ENCODE peak calls at places on chromosomes 6 and 20, in eight cellular contexts. One of them, this sample, is unnamed.

GRCh38 chr20:22797103-22797502 is 212.7 kb upstream of the FOXA2 start:
- DNase-seq in fibroblast of mammary gland: no peak
- DNase-seq in SK-N-SH: no peak
- DNase-seq in kidney glomerular epithelial cell: peak
- DNase-seq in choroid plexus epithelial cell: no peak
- DNase-seq in ecto neural progenitor cell: no peak
- DNase-seq in T-helper 2 cell: no peak
- DNase-seq in globus pallidus: no peak
- DNase-seq in this sample: no peak

GRCh38 chr6:132464538-132465256 is 48.2 kb downstream of the STX7 start:
- DNase-seq in choroid plexus epithelial cell: peak
- DNase-seq in T-helper 2 cell: no peak
- DNase-seq in ecto neural progenitor cell: no peak
- DNase-seq in globus pallidus: no peak
- DNase-seq in SK-N-SH: no peak
- DNase-seq in fibroblast of mammary gland: no peak
- DNase-seq in kidney glomerular epithelial cell: peak
- DNase-seq in this sample: no peak

GRCh38 chr6:35486005-35486925 is 10.6 kb downstream of the TEAD3 start:
- DNase-seq in globus pallidus: no peak
- DNase-seq in kidney glomerular epithelial cell: peak
- DNase-seq in SK-N-SH: peak
- DNase-seq in T-helper 2 cell: no peak
- DNase-seq in fibroblast of mammary gland: no peak
- DNase-seq in choroid plexus epithelial cell: no peak
- DNase-seq in ecto neural progenitor cell: peak
- DNase-seq in this sample: no peak

GRCh38 chr6:12356431-12356830 is 66.3 kb downstream of the EDN1 start:
- DNase-seq in globus pallidus: no peak
- DNase-seq in SK-N-SH: no peak
- DNase-seq in ecto neural progenitor cell: no peak
- DNase-seq in T-helper 2 cell: no peak
- DNase-seq in kidney glomerular epithelial cell: no peak
- DNase-seq in choroid plexus epithelial cell: no peak
- DNase-seq in fibroblast of mammary gland: no peak
- DNase-seq in this sample: no peak

GRCh38 chr20:46172455-46172854 is 54.3 kb downstream of the CD40 start:
- DNase-seq in ecto neural progenitor cell: no peak
- DNase-seq in SK-N-SH: no peak
- DNase-seq in T-helper 2 cell: no peak
- DNase-seq in choroid plexus epithelial cell: no peak
- DNase-seq in kidney glomerular epithelial cell: no peak
- DNase-seq in fibroblast of mammary gland: no peak
- DNase-seq in globus pallidus: no peak
- DNase-seq in this sample: no peak

GRCh38 chr6:25499851-25500250 is 152.2 kb upstream of the SCGN start:
- DNase-seq in ecto neural progenitor cell: no peak
- DNase-seq in kidney glomerular epithelial cell: peak
- DNase-seq in fibroblast of mammary gland: no peak
- DNase-seq in choroid plexus epithelial cell: peak
- DNase-seq in T-helper 2 cell: no peak
- DNase-seq in SK-N-SH: no peak
- DNase-seq in globus pallidus: no peak
- DNase-seq in this sample: no peak

GRCh38 chr20:4471221-4471620 is 250.5 kb upstream of the PRND start:
- DNase-seq in ecto neural progenitor cell: no peak
- DNase-seq in SK-N-SH: no peak
- DNase-seq in choroid plexus epithelial cell: no peak
- DNase-seq in kidney glomerular epithelial cell: no peak
- DNase-seq in T-helper 2 cell: no peak
- DNase-seq in fibroblast of mammary gland: peak
- DNase-seq in globus pallidus: no peak
- DNase-seq in this sample: no peak

GRCh38 chr6:16239798-16240123 is 1.4 kb downstream of the GMPR start:
- DNase-seq in kidney glomerular epithelial cell: no peak
- DNase-seq in SK-N-SH: no peak
- DNase-seq in T-helper 2 cell: no peak
- DNase-seq in ecto neural progenitor cell: no peak
- DNase-seq in globus pallidus: no peak
- DNase-seq in fibroblast of mammary gland: peak
- DNase-seq in choroid plexus epithelial cell: no peak
- DNase-seq in this sample: no peak

GRCh38 chr6:108078191-108078590 is 3.6 kb upstream of the OSTM1 start:
- DNase-seq in kidney glomerular epithelial cell: no peak
- DNase-seq in T-helper 2 cell: no peak
- DNase-seq in SK-N-SH: no peak
- DNase-seq in ecto neural progenitor cell: no peak
- DNase-seq in choroid plexus epithelial cell: peak
- DNase-seq in fibroblast of mammary gland: no peak
- DNase-seq in globus pallidus: no peak
- DNase-seq in this sample: no peak

GRCh38 chr20:23349338-23350006 is 1.1 kb upstream of the NXT1 start:
- DNase-seq in choroid plexus epithelial cell: no peak
- DNase-seq in fibroblast of mammary gland: peak
- DNase-seq in ecto neural progenitor cell: no peak
- DNase-seq in kidney glomerular epithelial cell: no peak
- DNase-seq in SK-N-SH: peak
- DNase-seq in T-helper 2 cell: no peak
- DNase-seq in globus pallidus: no peak
- DNase-seq in this sample: no peak

GRCh38 chr6:70108230-70108629 is 194.7 kb downstream of the COL9A1 start:
- DNase-seq in ecto neural progenitor cell: no peak
- DNase-seq in T-helper 2 cell: peak
- DNase-seq in SK-N-SH: peak
- DNase-seq in fibroblast of mammary gland: peak
- DNase-seq in kidney glomerular epithelial cell: peak
- DNase-seq in globus pallidus: peak
- DNase-seq in choroid plexus epithelial cell: peak
- DNase-seq in this sample: no peak

GRCh38 chr6:151178373-151178772 is 61.4 kb upstream of the AKAP12 start:
- DNase-seq in kidney glomerular epithelial cell: no peak
- DNase-seq in T-helper 2 cell: no peak
- DNase-seq in ecto neural progenitor cell: no peak
- DNase-seq in globus pallidus: no peak
- DNase-seq in fibroblast of mammary gland: no peak
- DNase-seq in choroid plexus epithelial cell: no peak
- DNase-seq in SK-N-SH: no peak
- DNase-seq in this sample: no peak

GRCh38 chr20:57507477-57507876 is 17.5 kb downstream of the CTCFL start:
- DNase-seq in globus pallidus: no peak
- DNase-seq in ecto neural progenitor cell: no peak
- DNase-seq in fibroblast of mammary gland: peak
- DNase-seq in T-helper 2 cell: no peak
- DNase-seq in SK-N-SH: no peak
- DNase-seq in choroid plexus epithelial cell: peak
- DNase-seq in kidney glomerular epithelial cell: no peak
- DNase-seq in this sample: no peak

GRCh38 chr6:35468181-35468979 is at the start of gene RPL10A:
- DNase-seq in SK-N-SH: peak
- DNase-seq in fibroblast of mammary gland: peak
- DNase-seq in globus pallidus: peak
- DNase-seq in T-helper 2 cell: peak
- DNase-seq in kidney glomerular epithelial cell: peak
- DNase-seq in ecto neural progenitor cell: peak
- DNase-seq in choroid plexus epithelial cell: peak
- DNase-seq in this sample: peak

GRCh38 chr6:30194797-30195690 is 18.2 kb downstream of the TRIM26 start:
- DNase-seq in choroid plexus epithelial cell: peak
- DNase-seq in fibroblast of mammary gland: peak
- DNase-seq in SK-N-SH: no peak
- DNase-seq in ecto neural progenitor cell: peak
- DNase-seq in T-helper 2 cell: no peak
- DNase-seq in globus pallidus: no peak
- DNase-seq in kidney glomerular epithelial cell: no peak
- DNase-seq in this sample: no peak

GRCh38 chr6:134253681-134254080 is 64.2 kb downstream of the SGK1 start:
- DNase-seq in fibroblast of mammary gland: peak
- DNase-seq in ecto neural progenitor cell: no peak
- DNase-seq in T-helper 2 cell: no peak
- DNase-seq in kidney glomerular epithelial cell: peak
- DNase-seq in globus pallidus: peak
- DNase-seq in SK-N-SH: peak
- DNase-seq in choroid plexus epithelial cell: peak
- DNase-seq in this sample: no peak

GRCh38 chr20:62168061-62168460 is 14.8 kb upstream of the MTG2 start:
- DNase-seq in fibroblast of mammary gland: no peak
- DNase-seq in choroid plexus epithelial cell: no peak
- DNase-seq in ecto neural progenitor cell: no peak
- DNase-seq in kidney glomerular epithelial cell: no peak
- DNase-seq in globus pallidus: no peak
- DNase-seq in T-helper 2 cell: no peak
- DNase-seq in SK-N-SH: no peak
- DNase-seq in this sample: no peak

This sample was measured in H54.